ENCODE peak calls at places on chromosomes 6 and 20, in nine cellular contexts. One of them, this sample, is unnamed.
A peak's percentile ranks its signal among the peaks of the same experiment; 100 is the strongest.

GRCh38 chr6:165850434-165851019 is 187.5 kb upstream of the PDE10A start:
- DNase-seq in mammary epithelial cell: peak; percentile 19
- DNase-seq in right atrium auricular region: peak; percentile 90
- DNase-seq in dorsolateral prefrontal cortex: peak; percentile 82
- DNase-seq in fibroblast of mammary gland: peak; percentile 54
- DNase-seq in endodermal cell: peak; percentile 90
- DNase-seq in thoracic aorta: no peak
- DNase-seq in astrocyte: peak; percentile 10
- DNase-seq in upper lobe of left lung: peak; percentile 84
- DNase-seq in this sample: peak; percentile 42

GRCh38 chr6:169503556-169503955 is 198.3 kb downstream of the WDR27 start:
- DNase-seq in mammary epithelial cell: no peak
- DNase-seq in right atrium auricular region: no peak
- DNase-seq in dorsolateral prefrontal cortex: no peak
- DNase-seq in fibroblast of mammary gland: no peak
- DNase-seq in endodermal cell: no peak
- DNase-seq in thoracic aorta: no peak
- DNase-seq in astrocyte: peak; percentile 73
- DNase-seq in upper lobe of left lung: no peak
- DNase-seq in this sample: no peak

GRCh38 chr6:91081452-91082067 is 494.7 kb upstream of the MAP3K7 start:
- DNase-seq in mammary epithelial cell: peak; percentile 40
- DNase-seq in right atrium auricular region: no peak
- DNase-seq in dorsolateral prefrontal cortex: peak; percentile 7
- DNase-seq in fibroblast of mammary gland: peak; percentile 56
- DNase-seq in endodermal cell: peak; percentile 60
- DNase-seq in thoracic aorta: no peak
- DNase-seq in astrocyte: peak; percentile 40
- DNase-seq in upper lobe of left lung: no peak
- DNase-seq in this sample: no peak

GRCh38 chr20:51481311-51481997 is 61.1 kb downstream of the NFATC2 start:
- DNase-seq in mammary epithelial cell: no peak
- DNase-seq in right atrium auricular region: no peak
- DNase-seq in dorsolateral prefrontal cortex: no peak
- DNase-seq in fibroblast of mammary gland: no peak
- DNase-seq in endodermal cell: no peak
- DNase-seq in thoracic aorta: no peak
- DNase-seq in astrocyte: no peak
- DNase-seq in upper lobe of left lung: peak; percentile 30
- DNase-seq in this sample: no peak

GRCh38 chr6:118469468-118469867 is 78.6 kb upstream of the PLN start:
- DNase-seq in mammary epithelial cell: no peak
- DNase-seq in right atrium auricular region: no peak
- DNase-seq in dorsolateral prefrontal cortex: no peak
- DNase-seq in fibroblast of mammary gland: peak; percentile 22
- DNase-seq in endodermal cell: no peak
- DNase-seq in thoracic aorta: no peak
- DNase-seq in astrocyte: no peak
- DNase-seq in upper lobe of left lung: no peak
- DNase-seq in this sample: no peak

GRCh38 chr20:10715035-10715434 is 41.2 kb upstream of the JAG1 start:
- DNase-seq in mammary epithelial cell: peak; percentile 64
- DNase-seq in right atrium auricular region: no peak
- DNase-seq in dorsolateral prefrontal cortex: peak; percentile 26
- DNase-seq in fibroblast of mammary gland: peak; percentile 56
- DNase-seq in endodermal cell: no peak
- DNase-seq in thoracic aorta: no peak
- DNase-seq in astrocyte: peak; percentile 66
- DNase-seq in upper lobe of left lung: no peak
- DNase-seq in this sample: no peak

GRCh38 chr6:120077489-120077888 is 727.9 kb upstream of the MAN1A1 start:
- DNase-seq in mammary epithelial cell: peak; percentile 8
- DNase-seq in right atrium auricular region: no peak
- DNase-seq in dorsolateral prefrontal cortex: no peak
- DNase-seq in fibroblast of mammary gland: peak; percentile 37
- DNase-seq in endodermal cell: peak; percentile 75
- DNase-seq in thoracic aorta: no peak
- DNase-seq in astrocyte: peak; percentile 1
- DNase-seq in upper lobe of left lung: no peak
- DNase-seq in this sample: no peak

GRCh38 chr6:83127258-83127657 is 59.8 kb downstream of the DOP1A start:
- DNase-seq in mammary epithelial cell: no peak
- DNase-seq in right atrium auricular region: no peak
- DNase-seq in dorsolateral prefrontal cortex: no peak
- DNase-seq in fibroblast of mammary gland: no peak
- DNase-seq in endodermal cell: no peak
- DNase-seq in thoracic aorta: no peak
- DNase-seq in astrocyte: no peak
- DNase-seq in upper lobe of left lung: no peak
- DNase-seq in this sample: no peak

GRCh38 chr6:11812951-11813350 is 34.3 kb upstream of the ADTRP start:
- DNase-seq in mammary epithelial cell: no peak
- DNase-seq in right atrium auricular region: no peak
- DNase-seq in dorsolateral prefrontal cortex: no peak
- DNase-seq in fibroblast of mammary gland: no peak
- DNase-seq in endodermal cell: no peak
- DNase-seq in thoracic aorta: no peak
- DNase-seq in astrocyte: no peak
- DNase-seq in upper lobe of left lung: no peak
- DNase-seq in this sample: no peak

GRCh38 chr6:5190467-5190866 is 70.3 kb downstream of the LYRM4 start:
- DNase-seq in mammary epithelial cell: peak; percentile 90
- DNase-seq in right atrium auricular region: no peak
- DNase-seq in dorsolateral prefrontal cortex: no peak
- DNase-seq in fibroblast of mammary gland: peak; percentile 95
- DNase-seq in endodermal cell: no peak
- DNase-seq in thoracic aorta: no peak
- DNase-seq in astrocyte: peak; percentile 95
- DNase-seq in upper lobe of left lung: no peak
- DNase-seq in this sample: no peak

GRCh38 chr6:19789100-19789805 is 47.9 kb upstream of the ID4 start:
- DNase-seq in mammary epithelial cell: no peak
- DNase-seq in right atrium auricular region: no peak
- DNase-seq in dorsolateral prefrontal cortex: no peak
- DNase-seq in fibroblast of mammary gland: no peak
- DNase-seq in endodermal cell: no peak
- DNase-seq in thoracic aorta: no peak
- DNase-seq in astrocyte: peak; percentile 6
- DNase-seq in upper lobe of left lung: no peak
- DNase-seq in this sample: no peak

GRCh38 chr20:905396-905961 is 10.7 kb downstream of the ANGPT4 start:
- DNase-seq in mammary epithelial cell: no peak
- DNase-seq in right atrium auricular region: no peak
- DNase-seq in dorsolateral prefrontal cortex: no peak
- DNase-seq in fibroblast of mammary gland: no peak
- DNase-seq in endodermal cell: no peak
- DNase-seq in thoracic aorta: no peak
- DNase-seq in astrocyte: no peak
- DNase-seq in upper lobe of left lung: no peak
- DNase-seq in this sample: no peak

GRCh38 chr20:61640171-61640570 is 388.1 kb downstream of the CDH4 start:
- DNase-seq in mammary epithelial cell: no peak
- DNase-seq in right atrium auricular region: no peak
- DNase-seq in dorsolateral prefrontal cortex: no peak
- DNase-seq in fibroblast of mammary gland: peak; percentile 58
- DNase-seq in endodermal cell: no peak
- DNase-seq in thoracic aorta: no peak
- DNase-seq in astrocyte: peak; percentile 78
- DNase-seq in upper lobe of left lung: peak; percentile 47
- DNase-seq in this sample: no peak

GRCh38 chr20:49937023-49937929 is 1.1 kb downstream of the RNF114 start:
- DNase-seq in mammary epithelial cell: peak; percentile 37
- DNase-seq in right atrium auricular region: no peak
- DNase-seq in dorsolateral prefrontal cortex: no peak
- DNase-seq in fibroblast of mammary gland: no peak
- DNase-seq in endodermal cell: no peak
- DNase-seq in thoracic aorta: no peak
- DNase-seq in astrocyte: no peak
- DNase-seq in upper lobe of left lung: no peak
- DNase-seq in this sample: no peak

GRCh38 chr20:4406627-4407026 is 315.1 kb upstream of the PRND start:
- DNase-seq in mammary epithelial cell: peak; percentile 92
- DNase-seq in right atrium auricular region: no peak
- DNase-seq in dorsolateral prefrontal cortex: no peak
- DNase-seq in fibroblast of mammary gland: peak; percentile 92
- DNase-seq in endodermal cell: no peak
- DNase-seq in thoracic aorta: no peak
- DNase-seq in astrocyte: peak; percentile 93
- DNase-seq in upper lobe of left lung: no peak
- DNase-seq in this sample: no peak

GRCh38 chr20:24151621-24152020 is 163.0 kb upstream of the GGTLC1 start:
- DNase-seq in mammary epithelial cell: no peak
- DNase-seq in right atrium auricular region: peak; percentile 26
- DNase-seq in dorsolateral prefrontal cortex: no peak
- DNase-seq in fibroblast of mammary gland: no peak
- DNase-seq in endodermal cell: no peak
- DNase-seq in thoracic aorta: no peak
- DNase-seq in astrocyte: no peak
- DNase-seq in upper lobe of left lung: no peak
- DNase-seq in this sample: no peak

GRCh38 chr20:11919046-11919445 is 1.4 kb downstream of the BTBD3 start:
- DNase-seq in mammary epithelial cell: no peak
- DNase-seq in right atrium auricular region: no peak
- DNase-seq in dorsolateral prefrontal cortex: peak; percentile 42
- DNase-seq in fibroblast of mammary gland: no peak
- DNase-seq in endodermal cell: no peak
- DNase-seq in thoracic aorta: no peak
- DNase-seq in astrocyte: peak; percentile 12
- DNase-seq in upper lobe of left lung: no peak
- DNase-seq in this sample: no peak

GRCh38 chr6:153814136-153814535 is 224.9 kb upstream of the OPRM1 start:
- DNase-seq in mammary epithelial cell: no peak
- DNase-seq in right atrium auricular region: no peak
- DNase-seq in dorsolateral prefrontal cortex: no peak
- DNase-seq in fibroblast of mammary gland: no peak
- DNase-seq in endodermal cell: peak; percentile 90
- DNase-seq in thoracic aorta: no peak
- DNase-seq in astrocyte: no peak
- DNase-seq in upper lobe of left lung: no peak
- DNase-seq in this sample: no peak
- TF ChIP-seq CTCF in mammary epithelial cell: no peak
- TF ChIP-seq CTCF in right atrium auricular region: no peak
- TF ChIP-seq CTCF in dorsolateral prefrontal cortex: no peak
- TF ChIP-seq CTCF in fibroblast of mammary gland: no peak
- TF ChIP-seq CTCF in endodermal cell: peak; percentile 79
- TF ChIP-seq CTCF in thoracic aorta: no peak
- TF ChIP-seq CTCF in astrocyte: no peak
- TF ChIP-seq CTCF in upper lobe of left lung: no peak
- TF ChIP-seq CTCF in this sample: no peak

DNA sequence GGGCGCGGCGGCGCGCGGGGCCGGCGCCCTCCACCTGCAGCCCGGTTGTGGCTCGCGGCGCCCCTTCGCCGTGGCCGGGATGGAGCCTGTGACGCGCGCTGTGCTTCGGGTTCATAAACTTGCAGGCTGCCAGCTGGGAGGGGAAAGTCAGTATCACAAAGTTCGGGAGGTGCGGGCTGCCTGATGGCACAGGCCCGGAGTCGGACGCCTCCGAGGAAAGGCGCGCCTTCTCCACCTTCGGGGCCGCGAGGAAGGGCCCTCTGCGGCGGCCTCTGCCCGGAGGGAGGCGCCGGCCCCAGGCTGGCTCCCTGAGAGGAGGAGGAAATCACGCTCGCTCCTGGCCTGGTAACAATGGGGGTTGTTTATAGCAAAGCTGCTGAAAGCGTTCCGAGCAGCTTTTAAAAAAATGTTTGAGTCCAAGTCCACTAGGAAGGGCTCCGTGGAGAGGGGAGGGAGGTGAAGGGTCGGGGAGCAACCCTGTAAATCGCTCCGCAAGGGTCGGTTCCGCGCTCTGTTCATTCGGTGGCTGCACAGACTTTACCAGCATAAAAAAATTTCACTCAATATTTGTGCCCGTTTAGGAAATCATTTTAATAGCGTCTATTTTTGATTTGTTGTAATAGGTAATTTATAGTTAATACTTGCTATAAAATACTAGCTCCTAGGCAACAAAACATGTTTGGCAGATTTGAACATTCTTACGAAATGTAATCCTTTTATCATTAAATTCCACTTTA is 1.0 kb downstream of the AFDN start:
- DNase-seq in mammary epithelial cell: peak; percentile 48
- DNase-seq in right atrium auricular region: no peak
- DNase-seq in dorsolateral prefrontal cortex: peak; percentile 50
- DNase-seq in fibroblast of mammary gland: no peak
- DNase-seq in endodermal cell: peak; percentile 85
- DNase-seq in thoracic aorta: no peak
- DNase-seq in astrocyte: no peak
- DNase-seq in upper lobe of left lung: peak; percentile 89
- DNase-seq in this sample: peak; percentile 46
- TF ChIP-seq CTCF in mammary epithelial cell: no peak
- TF ChIP-seq CTCF in right atrium auricular region: no peak
- TF ChIP-seq CTCF in dorsolateral prefrontal cortex: peak; percentile 19
- TF ChIP-seq CTCF in fibroblast of mammary gland: no peak
- TF ChIP-seq CTCF in endodermal cell: peak; percentile 30
- TF ChIP-seq CTCF in thoracic aorta: no peak
- TF ChIP-seq CTCF in astrocyte: no peak
- TF ChIP-seq CTCF in upper lobe of left lung: no peak
- TF ChIP-seq CTCF in this sample: no peak

DNA sequence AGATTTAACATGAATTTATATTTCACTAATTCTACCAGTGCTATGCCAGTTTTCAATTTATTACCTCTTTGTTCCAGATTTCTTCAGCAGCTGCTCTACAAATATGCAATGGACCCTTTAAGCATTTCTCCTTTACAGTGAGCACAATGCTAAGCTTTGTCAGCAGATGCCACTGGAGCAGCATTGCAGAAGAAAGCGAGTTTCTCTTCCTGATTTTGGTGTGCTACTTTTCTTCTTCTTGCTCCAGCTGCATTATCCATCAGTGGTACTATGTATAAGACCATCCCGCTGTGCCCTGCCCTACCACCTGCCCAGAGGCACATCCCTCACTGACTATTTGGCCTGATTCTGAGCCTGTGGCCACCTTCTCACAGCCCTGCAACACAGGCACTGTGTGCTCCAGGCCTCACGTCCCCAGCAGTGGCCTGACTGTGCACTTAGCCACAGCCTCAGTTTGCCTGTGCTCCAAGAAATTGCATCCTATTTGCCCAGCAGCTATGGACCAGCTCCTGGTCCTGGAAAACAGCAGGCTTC is 84.1 kb downstream of the TNFAIP3 start:
- DNase-seq in mammary epithelial cell: no peak
- DNase-seq in right atrium auricular region: no peak
- DNase-seq in dorsolateral prefrontal cortex: no peak
- DNase-seq in fibroblast of mammary gland: no peak
- DNase-seq in endodermal cell: no peak
- DNase-seq in thoracic aorta: no peak
- DNase-seq in astrocyte: no peak
- DNase-seq in upper lobe of left lung: no peak
- DNase-seq in this sample: no peak
- TF ChIP-seq CTCF in mammary epithelial cell: no peak
- TF ChIP-seq CTCF in right atrium auricular region: no peak
- TF ChIP-seq CTCF in dorsolateral prefrontal cortex: no peak
- TF ChIP-seq CTCF in fibroblast of mammary gland: no peak
- TF ChIP-seq CTCF in endodermal cell: no peak
- TF ChIP-seq CTCF in thoracic aorta: no peak
- TF ChIP-seq CTCF in astrocyte: no peak
- TF ChIP-seq CTCF in upper lobe of left lung: no peak
- TF ChIP-seq CTCF in this sample: no peak

DNA sequence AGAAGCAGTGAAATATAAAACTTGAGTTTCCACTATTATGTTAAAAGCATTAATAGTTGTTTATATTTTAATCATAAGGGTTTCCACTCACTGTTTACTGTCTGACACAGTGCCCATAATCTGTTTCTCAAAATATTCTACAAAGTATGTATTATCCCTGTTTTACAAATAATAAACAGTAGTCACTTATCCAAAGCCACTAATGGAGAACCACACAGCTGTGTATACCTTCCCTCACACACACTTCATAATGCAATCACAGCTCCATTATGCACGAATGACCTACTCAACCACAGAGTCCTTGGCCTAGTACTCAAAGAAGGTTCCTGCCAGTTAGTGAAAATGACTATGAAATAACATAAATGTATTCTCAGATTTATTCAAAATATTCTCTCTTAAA is 103.1 kb downstream of the EPB41L2 start:
- DNase-seq in mammary epithelial cell: no peak
- DNase-seq in right atrium auricular region: no peak
- DNase-seq in dorsolateral prefrontal cortex: no peak
- DNase-seq in fibroblast of mammary gland: no peak
- DNase-seq in endodermal cell: no peak
- DNase-seq in thoracic aorta: no peak
- DNase-seq in astrocyte: peak; percentile 51
- DNase-seq in upper lobe of left lung: no peak
- DNase-seq in this sample: no peak
- TF ChIP-seq CTCF in mammary epithelial cell: no peak
- TF ChIP-seq CTCF in right atrium auricular region: no peak
- TF ChIP-seq CTCF in dorsolateral prefrontal cortex: no peak
- TF ChIP-seq CTCF in fibroblast of mammary gland: no peak
- TF ChIP-seq CTCF in endodermal cell: no peak
- TF ChIP-seq CTCF in thoracic aorta: no peak
- TF ChIP-seq CTCF in astrocyte: no peak
- TF ChIP-seq CTCF in upper lobe of left lung: no peak
- TF ChIP-seq CTCF in this sample: no peak

This sample was measured in activated B cell treated with CpG ODN at 0.5 μM for 24 hours.